ENCODE peak calls at places on chromosomes 6 and 20, in four cellular contexts. One of them, this sample, is unnamed.

GRCh38 chr6:89640804-89641203 is 2.3 kb upstream of the LYRM2 start:
- DNase-seq in iPS DF 6.9: no peak
- DNase-seq in ovary: no peak
- DNase-seq in IMR-90: peak; percentile 78
- DNase-seq in this sample: no peak

GRCh38 chr6:150881911-150882481 is 16.5 kb downstream of the MTHFD1L start:
- DNase-seq in iPS DF 6.9: no peak
- DNase-seq in ovary: peak; percentile 78
- DNase-seq in IMR-90: peak; percentile 100
- DNase-seq in this sample: no peak

GRCh38 chr6:73513496-73513854 is 7.4 kb downstream of the EEF1A1 start:
- DNase-seq in iPS DF 6.9: no peak
- DNase-seq in ovary: no peak
- DNase-seq in IMR-90: peak; percentile 51
- DNase-seq in this sample: no peak

GRCh38 chr6:137200288-137200687 is 18.9 kb downstream of the IFNGR1 start:
- DNase-seq in iPS DF 6.9: no peak
- DNase-seq in ovary: no peak
- DNase-seq in IMR-90: no peak
- DNase-seq in this sample: no peak

GRCh38 chr20:63092660-63093215 is 86.0 kb upstream of the BHLHE23 start:
- DNase-seq in iPS DF 6.9: no peak
- DNase-seq in ovary: no peak
- DNase-seq in IMR-90: no peak
- DNase-seq in this sample: no peak

GRCh38 chr20:12371955-12372354 is 454.3 kb downstream of the BTBD3 start:
- DNase-seq in iPS DF 6.9: no peak
- DNase-seq in ovary: no peak
- DNase-seq in IMR-90: no peak
- DNase-seq in this sample: no peak

GRCh38 chr6:163944897-163945296 is 530.4 kb downstream of the QKI start:
- DNase-seq in iPS DF 6.9: no peak
- DNase-seq in ovary: no peak
- DNase-seq in IMR-90: no peak
- DNase-seq in this sample: no peak

GRCh38 chr6:41784581-41785171 is 2.8 kb upstream of the TOMM6 start:
- DNase-seq in iPS DF 6.9: no peak
- DNase-seq in ovary: no peak
- DNase-seq in IMR-90: no peak
- DNase-seq in this sample: no peak

GRCh38 chr20:38573381-38573780 is 7.6 kb upstream of the ADIG start:
- DNase-seq in iPS DF 6.9: no peak
- DNase-seq in ovary: no peak
- DNase-seq in IMR-90: no peak
- DNase-seq in this sample: no peak

GRCh38 chr6:81075974-81076373 is 676.5 kb downstream of the TENT5A start:
- DNase-seq in iPS DF 6.9: peak; percentile 35
- DNase-seq in ovary: no peak
- DNase-seq in IMR-90: peak; percentile 12
- DNase-seq in this sample: no peak

GRCh38 chr20:7629880-7630279 is 310.4 kb downstream of the HAO1 start:
- DNase-seq in iPS DF 6.9: no peak
- DNase-seq in ovary: no peak
- DNase-seq in IMR-90: no peak
- DNase-seq in this sample: no peak

GRCh38 chr20:6708010-6708409 is 59.5 kb upstream of the BMP2 start:
- DNase-seq in iPS DF 6.9: no peak
- DNase-seq in ovary: no peak
- DNase-seq in IMR-90: peak; percentile 84
- DNase-seq in this sample: no peak

GRCh38 chr6:31888281-31889258 is 8.9 kb downstream of the EHMT2 start:
- DNase-seq in iPS DF 6.9: no peak
- DNase-seq in ovary: no peak
- DNase-seq in IMR-90: no peak
- DNase-seq in this sample: no peak

GRCh38 chr6:134619077-134619476 is 301.2 kb upstream of the SGK1 start:
- DNase-seq in iPS DF 6.9: no peak
- DNase-seq in ovary: no peak
- DNase-seq in IMR-90: no peak
- DNase-seq in this sample: no peak

GRCh38 chr6:10837692-10837996 is 695 bp downstream of the MAK start:
- DNase-seq in iPS DF 6.9: no peak
- DNase-seq in ovary: no peak
- DNase-seq in IMR-90: no peak
- DNase-seq in this sample: no peak

GRCh38 chr6:113185299-113185698 is 671.8 kb upstream of the MARCKS start:
- DNase-seq in iPS DF 6.9: no peak
- DNase-seq in ovary: no peak
- DNase-seq in IMR-90: peak; percentile 48
- DNase-seq in this sample: no peak

GRCh38 chr6:167575201-167575696 is 250.4 kb downstream of the TTLL2 start:
- DNase-seq in iPS DF 6.9: no peak
- DNase-seq in ovary: no peak
- DNase-seq in IMR-90: no peak
- DNase-seq in this sample: no peak

GRCh38 chr6:5677219-5678000 is 329.3 kb downstream of the NRN1 start:
- DNase-seq in iPS DF 6.9: no peak
- DNase-seq in ovary: no peak
- DNase-seq in IMR-90: peak; percentile 22
- DNase-seq in this sample: no peak

GRCh38 chr20:63082939-63083735 is 76.4 kb upstream of the BHLHE23 start:
- DNase-seq in iPS DF 6.9: no peak
- DNase-seq in ovary: no peak
- DNase-seq in IMR-90: no peak
- DNase-seq in this sample: no peak

GRCh38 chr6:17281100-17281496 is at the start of gene RBM24:
- DNase-seq in iPS DF 6.9: no peak
- DNase-seq in ovary: peak; percentile 70
- DNase-seq in IMR-90: peak; percentile 79
- DNase-seq in this sample: no peak

GRCh38 chr20:43459022-43459942 is 1.6 kb downstream of the SRSF6 start:
- DNase-seq in iPS DF 6.9: no peak
- DNase-seq in ovary: peak; percentile 39
- DNase-seq in IMR-90: peak; percentile 20
- DNase-seq in this sample: no peak

GRCh38 chr6:157621401-157621800 is 201.6 kb upstream of the SNX9 start:
- DNase-seq in iPS DF 6.9: no peak
- DNase-seq in ovary: no peak
- DNase-seq in IMR-90: no peak
- DNase-seq in this sample: no peak

GRCh38 chr6:37239950-37240713 is 17.4 kb upstream of the TBC1D22B start:
- DNase-seq in iPS DF 6.9: no peak
- DNase-seq in ovary: peak; percentile 98
- DNase-seq in IMR-90: peak; percentile 99
- DNase-seq in this sample: peak; percentile 97

GRCh38 chr6:28489366-28490190 is 26.0 kb downstream of the GPX6 start:
- DNase-seq in iPS DF 6.9: peak; percentile 77
- DNase-seq in ovary: peak; percentile 90
- DNase-seq in IMR-90: peak; percentile 74
- DNase-seq in this sample: peak; percentile 62

GRCh38 chr20:52192296-52193007 is 873 bp upstream of the ZFP64 start:
- DNase-seq in iPS DF 6.9: no peak
- DNase-seq in ovary: peak; percentile 20
- DNase-seq in IMR-90: no peak
- DNase-seq in this sample: no peak

GRCh38 chr20:48791666-48792071 is 36.1 kb downstream of the PREX1 start:
- DNase-seq in iPS DF 6.9: no peak
- DNase-seq in ovary: no peak
- DNase-seq in IMR-90: peak; percentile 32
- DNase-seq in this sample: no peak

GRCh38 chr6:148157841-148158240 is 184.8 kb upstream of the SASH1 start:
- DNase-seq in iPS DF 6.9: no peak
- DNase-seq in ovary: no peak
- DNase-seq in IMR-90: no peak
- DNase-seq in this sample: no peak

GRCh38 chr20:57849126-57849867 is 139.5 kb upstream of the PMEPA1 start:
- DNase-seq in iPS DF 6.9: no peak
- DNase-seq in ovary: no peak
- DNase-seq in IMR-90: no peak
- DNase-seq in this sample: no peak

GRCh38 chr6:117072134-117072533 is 193.2 kb upstream of the VGLL2 start:
- DNase-seq in iPS DF 6.9: no peak
- DNase-seq in ovary: no peak
- DNase-seq in IMR-90: no peak
- DNase-seq in this sample: no peak

GRCh38 chr20:16368645-16369292 is 204.5 kb downstream of the KIF16B start:
- DNase-seq in iPS DF 6.9: no peak
- DNase-seq in ovary: no peak
- DNase-seq in IMR-90: peak; percentile 78
- DNase-seq in this sample: peak; percentile 60

GRCh38 chr20:959996-960615 is 42.0 kb downstream of the RSPO4 start:
- DNase-seq in iPS DF 6.9: no peak
- DNase-seq in ovary: no peak
- DNase-seq in IMR-90: no peak
- DNase-seq in this sample: no peak

GRCh38 chr6:56021943-56022342 is 146.6 kb upstream of the BMP5 start:
- DNase-seq in iPS DF 6.9: no peak
- DNase-seq in ovary: no peak
- DNase-seq in IMR-90: no peak
- DNase-seq in this sample: no peak

GRCh38 chr20:6827472-6827871 is 60.0 kb downstream of the BMP2 start:
- DNase-seq in iPS DF 6.9: no peak
- DNase-seq in ovary: no peak
- DNase-seq in IMR-90: no peak
- DNase-seq in this sample: no peak

GRCh38 chr20:740162-740561 is 28.1 kb downstream of the SLC52A3 start:
- DNase-seq in iPS DF 6.9: no peak
- DNase-seq in ovary: no peak
- DNase-seq in IMR-90: no peak
- DNase-seq in this sample: no peak

GRCh38 chr6:125866433-125866832 is 75.7 kb downstream of the NCOA7 start:
- DNase-seq in iPS DF 6.9: no peak
- DNase-seq in ovary: no peak
- DNase-seq in IMR-90: no peak
- DNase-seq in this sample: no peak

GRCh38 chr6:116246089-116246488 is 7.8 kb downstream of the TSPYL4 start:
- DNase-seq in iPS DF 6.9: no peak
- DNase-seq in ovary: no peak
- DNase-seq in IMR-90: peak; percentile 87
- DNase-seq in this sample: no peak

GRCh38 chr6:44116643-44117382 is 10.4 kb downstream of the MRPL14 start:
- DNase-seq in iPS DF 6.9: no peak
- DNase-seq in ovary: no peak
- DNase-seq in IMR-90: peak; percentile 93
- DNase-seq in this sample: no peak
- H3K27ac ChIP-seq in iPS DF 6.9: no peak overlapping the region
- H3K27ac ChIP-seq in ovary: no peak overlapping the region
- H3K27ac ChIP-seq in IMR-90: peak overlapping the region; percentile 89
- H3K27ac ChIP-seq in this sample: no peak overlapping the region

DNA sequence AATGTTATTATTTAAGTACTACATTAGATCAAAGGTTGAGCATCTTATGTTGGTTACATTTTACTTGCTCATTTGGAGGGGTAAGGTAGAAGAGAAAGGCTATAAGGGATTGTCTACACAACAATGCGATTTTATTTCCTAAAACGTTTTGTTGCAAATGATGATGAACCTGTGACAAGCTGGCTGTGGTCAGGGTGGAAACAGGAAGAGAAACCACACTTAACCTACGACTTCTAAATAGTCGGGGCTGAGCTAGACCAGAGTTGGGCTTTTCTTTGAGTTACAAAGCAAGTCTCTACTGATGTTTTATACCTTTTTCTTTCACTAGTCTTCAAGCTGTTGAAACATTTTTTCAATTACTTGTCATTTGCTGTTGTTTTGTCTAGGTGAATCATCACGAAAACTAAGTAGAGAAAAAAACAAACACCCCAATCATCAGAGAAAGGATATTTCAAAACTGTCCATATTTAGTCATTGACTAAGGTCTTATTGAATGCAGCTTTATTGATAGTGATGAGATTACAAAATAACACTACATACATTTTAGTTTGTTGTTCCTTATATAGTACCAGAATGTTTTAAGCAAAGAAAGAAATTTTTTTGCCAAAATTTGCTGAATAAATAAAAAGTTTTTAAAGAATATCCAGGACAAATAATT is 18.0 kb downstream of the KLHL31 start:
- DNase-seq in iPS DF 6.9: no peak
- DNase-seq in ovary: no peak
- DNase-seq in IMR-90: no peak
- DNase-seq in this sample: no peak
- H3K27ac ChIP-seq in iPS DF 6.9: no peak overlapping the region
- H3K27ac ChIP-seq in ovary: no peak overlapping the region
- H3K27ac ChIP-seq in IMR-90: no peak overlapping the region
- H3K27ac ChIP-seq in this sample: no peak overlapping the region

GRCh38 chr6:98039876-98040605 is 757.0 kb upstream of the MMS22L start:
- DNase-seq in iPS DF 6.9: peak; percentile 78
- DNase-seq in ovary: no peak
- DNase-seq in IMR-90: peak; percentile 0
- DNase-seq in this sample: no peak

GRCh38 chr6:98041072-98041471 is 758.1 kb upstream of the MMS22L start:
- DNase-seq in iPS DF 6.9: peak; percentile 41
- DNase-seq in ovary: no peak
- DNase-seq in IMR-90: no peak
- DNase-seq in this sample: no peak

GRCh38 chr6:98039443-98039842 is 756.4 kb upstream of the MMS22L start:
- DNase-seq in iPS DF 6.9: peak; percentile 35
- DNase-seq in ovary: no peak
- DNase-seq in IMR-90: no peak
- DNase-seq in this sample: no peak

GRCh38 chr6:98044168-98044567 is 761.2 kb upstream of the MMS22L start:
- DNase-seq in iPS DF 6.9: no peak
- DNase-seq in ovary: no peak
- DNase-seq in IMR-90: no peak
- DNase-seq in this sample: no peak

DNA sequence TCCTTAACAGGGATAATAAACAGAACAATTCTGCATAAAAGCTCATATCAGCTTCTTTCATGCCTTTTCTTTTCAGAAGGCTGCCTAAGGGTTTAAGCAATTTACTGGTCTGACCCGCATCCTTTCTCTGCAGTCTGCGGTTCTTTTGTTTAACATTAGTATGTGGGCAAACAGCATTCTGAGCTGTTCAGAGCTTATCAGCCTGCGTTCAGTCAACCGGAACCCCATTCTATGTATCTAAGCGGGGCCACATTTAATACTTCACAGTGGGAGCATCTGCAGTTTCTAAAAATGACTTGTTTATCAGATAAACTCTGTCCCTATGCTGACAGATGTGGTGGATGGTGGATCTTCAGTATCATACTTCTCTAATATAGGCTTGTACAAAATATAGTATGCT is 758.9 kb upstream of the MMS22L start:
- DNase-seq in iPS DF 6.9: no peak
- DNase-seq in ovary: no peak
- DNase-seq in IMR-90: no peak
- DNase-seq in this sample: no peak
- H3K27ac ChIP-seq in iPS DF 6.9: no peak overlapping the region
- H3K27ac ChIP-seq in ovary: no peak overlapping the region
- H3K27ac ChIP-seq in IMR-90: no peak overlapping the region
- H3K27ac ChIP-seq in this sample: no peak overlapping the region

GRCh38 chr6:169291639-169292339 is 38.1 kb upstream of the THBS2 start:
- DNase-seq in iPS DF 6.9: no peak
- DNase-seq in ovary: no peak
- DNase-seq in IMR-90: no peak
- DNase-seq in this sample: peak; percentile 78
- H3K27ac ChIP-seq in iPS DF 6.9: no peak overlapping the region
- H3K27ac ChIP-seq in ovary: no peak overlapping the region
- H3K27ac ChIP-seq in IMR-90: peak overlapping the region; percentile 81
- H3K27ac ChIP-seq in this sample: peak overlapping the region; percentile 36

This sample was measured in esophagus muscularis mucosa.